ENCODE peak calls at places on chromosome X, in nine cellular contexts. One of them, this sample, is unnamed.

GRCh38 chrX:21375795-21376069 is 1.5 kb downstream of the CNKSR2 start:
- DNase-seq in MM.1S: no peak
- DNase-seq in OCI-LY7: no peak
- DNase-seq in neural progenitor cell: peak; percentile 64
- DNase-seq in GM23248: no peak
- DNase-seq in SK-N-SH: peak; percentile 36
- DNase-seq in hepatocyte: peak; percentile 8
- DNase-seq in GM23338: peak; percentile 46
- DNase-seq in HCT116: no peak
- DNase-seq in this sample: no peak

GRCh38 chrX:119698835-119699234 is 5.9 kb upstream of the SEPTIN6 start:
- DNase-seq in MM.1S: peak; percentile 61
- DNase-seq in OCI-LY7: peak; percentile 60
- DNase-seq in neural progenitor cell: peak; percentile 82
- DNase-seq in GM23248: peak; percentile 73
- DNase-seq in SK-N-SH: peak; percentile 63
- DNase-seq in hepatocyte: peak; percentile 79
- DNase-seq in GM23338: peak; percentile 82
- DNase-seq in HCT116: peak; percentile 47
- DNase-seq in this sample: peak; percentile 65

GRCh38 chrX:44876076-44876475 is 3.1 kb downstream of the KDM6A start:
- DNase-seq in MM.1S: no peak
- DNase-seq in OCI-LY7: no peak
- DNase-seq in neural progenitor cell: no peak
- DNase-seq in GM23248: peak; percentile 42
- DNase-seq in SK-N-SH: no peak
- DNase-seq in hepatocyte: no peak
- DNase-seq in GM23338: no peak
- DNase-seq in HCT116: no peak
- DNase-seq in this sample: peak; percentile 59

GRCh38 chrX:53682885-53683555 is 3.5 kb downstream of the HUWE1 start:
- DNase-seq in MM.1S: peak; percentile 30
- DNase-seq in OCI-LY7: peak; percentile 65
- DNase-seq in neural progenitor cell: peak; percentile 50
- DNase-seq in GM23248: peak; percentile 72
- DNase-seq in SK-N-SH: peak; percentile 47
- DNase-seq in hepatocyte: peak; percentile 55
- DNase-seq in GM23338: peak; percentile 68
- DNase-seq in HCT116: no peak
- DNase-seq in this sample: peak; percentile 43

GRCh38 chrX:38985945-38986344 is 184.7 kb downstream of the MID1IP1 start:
- DNase-seq in MM.1S: no peak
- DNase-seq in OCI-LY7: no peak
- DNase-seq in neural progenitor cell: no peak
- DNase-seq in GM23248: no peak
- DNase-seq in SK-N-SH: no peak
- DNase-seq in hepatocyte: no peak
- DNase-seq in GM23338: no peak
- DNase-seq in HCT116: no peak
- DNase-seq in this sample: no peak

GRCh38 chrX:139518475-139518874 is 12.1 kb upstream of the F9 start:
- DNase-seq in MM.1S: no peak
- DNase-seq in OCI-LY7: no peak
- DNase-seq in neural progenitor cell: no peak
- DNase-seq in GM23248: no peak
- DNase-seq in SK-N-SH: no peak
- DNase-seq in hepatocyte: no peak
- DNase-seq in GM23338: no peak
- DNase-seq in HCT116: no peak
- DNase-seq in this sample: no peak

GRCh38 chrX:109797311-109797975 is 64.4 kb upstream of the ACSL4 start:
- DNase-seq in MM.1S: no peak
- DNase-seq in OCI-LY7: no peak
- DNase-seq in neural progenitor cell: no peak
- DNase-seq in GM23248: peak; percentile 11
- DNase-seq in SK-N-SH: peak; percentile 47
- DNase-seq in hepatocyte: no peak
- DNase-seq in GM23338: no peak
- DNase-seq in HCT116: no peak
- DNase-seq in this sample: peak; percentile 10

GRCh38 chrX:69987691-69988090 is 62.0 kb downstream of the AWAT2 start:
- DNase-seq in MM.1S: no peak
- DNase-seq in OCI-LY7: no peak
- DNase-seq in neural progenitor cell: no peak
- DNase-seq in GM23248: no peak
- DNase-seq in SK-N-SH: no peak
- DNase-seq in hepatocyte: no peak
- DNase-seq in GM23338: no peak
- DNase-seq in HCT116: no peak
- DNase-seq in this sample: no peak

GRCh38 chrX:1465261-1466231 is 12.8 kb upstream of the ASMTL start:
- DNase-seq in MM.1S: no peak
- DNase-seq in OCI-LY7: no peak
- DNase-seq in neural progenitor cell: no peak
- DNase-seq in GM23248: no peak
- DNase-seq in SK-N-SH: no peak
- DNase-seq in hepatocyte: no peak
- DNase-seq in GM23338: no peak
- DNase-seq in HCT116: no peak
- DNase-seq in this sample: no peak

GRCh38 chrX:100895365-100896075 is 21.4 kb upstream of the NOX1 start:
- DNase-seq in MM.1S: peak; percentile 35
- DNase-seq in OCI-LY7: peak; percentile 67
- DNase-seq in neural progenitor cell: peak; percentile 57
- DNase-seq in GM23248: peak; percentile 55
- DNase-seq in SK-N-SH: peak; percentile 19
- DNase-seq in hepatocyte: peak; percentile 28
- DNase-seq in GM23338: peak; percentile 70
- DNase-seq in HCT116: peak; percentile 26
- DNase-seq in this sample: peak; percentile 69

GRCh38 chrX:120244735-120245498 is 5.7 kb upstream of the ZBTB33 start:
- DNase-seq in MM.1S: peak; percentile 59
- DNase-seq in OCI-LY7: peak; percentile 76
- DNase-seq in neural progenitor cell: peak; percentile 68
- DNase-seq in GM23248: peak; percentile 81
- DNase-seq in SK-N-SH: peak; percentile 54
- DNase-seq in hepatocyte: peak; percentile 72
- DNase-seq in GM23338: peak; percentile 81
- DNase-seq in HCT116: peak; percentile 77
- DNase-seq in this sample: peak; percentile 90

GRCh38 chrX:136031626-136032025 is 46.4 kb downstream of the SLC9A6 start:
- DNase-seq in MM.1S: peak; percentile 86
- DNase-seq in OCI-LY7: no peak
- DNase-seq in neural progenitor cell: no peak
- DNase-seq in GM23248: no peak
- DNase-seq in SK-N-SH: no peak
- DNase-seq in hepatocyte: no peak
- DNase-seq in GM23338: no peak
- DNase-seq in HCT116: no peak
- DNase-seq in this sample: no peak

GRCh38 chrX:49273181-49273727 is 3.7 kb downstream of the PPP1R3F start:
- DNase-seq in MM.1S: no peak
- DNase-seq in OCI-LY7: no peak
- DNase-seq in neural progenitor cell: no peak
- DNase-seq in GM23248: no peak
- DNase-seq in SK-N-SH: no peak
- DNase-seq in hepatocyte: no peak
- DNase-seq in GM23338: no peak
- DNase-seq in HCT116: no peak
- DNase-seq in this sample: no peak

GRCh38 chrX:69076084-69076483 is 89.2 kb downstream of the PJA1 start:
- DNase-seq in MM.1S: no peak
- DNase-seq in OCI-LY7: no peak
- DNase-seq in neural progenitor cell: no peak
- DNase-seq in GM23248: no peak
- DNase-seq in SK-N-SH: no peak
- DNase-seq in hepatocyte: no peak
- DNase-seq in GM23338: no peak
- DNase-seq in HCT116: no peak
- DNase-seq in this sample: no peak

GRCh38 chrX:65493431-65493830 is 41.2 kb downstream of the LAS1L start:
- DNase-seq in MM.1S: no peak
- DNase-seq in OCI-LY7: no peak
- DNase-seq in neural progenitor cell: peak; percentile 15
- DNase-seq in GM23248: no peak
- DNase-seq in SK-N-SH: no peak
- DNase-seq in hepatocyte: no peak
- DNase-seq in GM23338: peak; percentile 22
- DNase-seq in HCT116: no peak
- DNase-seq in this sample: no peak

GRCh38 chrX:10177620-10178019 is 20.8 kb downstream of the CLCN4 start:
- DNase-seq in MM.1S: no peak
- DNase-seq in OCI-LY7: no peak
- DNase-seq in neural progenitor cell: no peak
- DNase-seq in GM23248: peak; percentile 44
- DNase-seq in SK-N-SH: no peak
- DNase-seq in hepatocyte: no peak
- DNase-seq in GM23338: no peak
- DNase-seq in HCT116: no peak
- DNase-seq in this sample: no peak

GRCh38 chrX:55161581-55161980 is 58.6 kb upstream of the PAGE5 start:
- DNase-seq in MM.1S: no peak
- DNase-seq in OCI-LY7: no peak
- DNase-seq in neural progenitor cell: peak; percentile 51
- DNase-seq in GM23248: peak; percentile 30
- DNase-seq in SK-N-SH: no peak
- DNase-seq in hepatocyte: no peak
- DNase-seq in GM23338: peak; percentile 11
- DNase-seq in HCT116: no peak
- DNase-seq in this sample: no peak

GRCh38 chrX:9614016-9614415 is 149.2 kb downstream of the TBL1X start:
- DNase-seq in MM.1S: no peak
- DNase-seq in OCI-LY7: no peak
- DNase-seq in neural progenitor cell: no peak
- DNase-seq in GM23248: peak; percentile 68
- DNase-seq in SK-N-SH: no peak
- DNase-seq in hepatocyte: no peak
- DNase-seq in GM23338: no peak
- DNase-seq in HCT116: no peak
- DNase-seq in this sample: peak; percentile 19

GRCh38 chrX:43940811-43941210 is 32.4 kb downstream of the NDP start:
- DNase-seq in MM.1S: no peak
- DNase-seq in OCI-LY7: no peak
- DNase-seq in neural progenitor cell: no peak
- DNase-seq in GM23248: peak; percentile 70
- DNase-seq in SK-N-SH: no peak
- DNase-seq in hepatocyte: peak; percentile 16
- DNase-seq in GM23338: peak; percentile 20
- DNase-seq in HCT116: no peak
- DNase-seq in this sample: peak; percentile 68

GRCh38 chrX:71081348-71082148 is 13.4 kb upstream of the SNX12 start:
- DNase-seq in MM.1S: no peak
- DNase-seq in OCI-LY7: no peak
- DNase-seq in neural progenitor cell: no peak
- DNase-seq in GM23248: peak; percentile 47
- DNase-seq in SK-N-SH: no peak
- DNase-seq in hepatocyte: no peak
- DNase-seq in GM23338: no peak
- DNase-seq in HCT116: no peak
- DNase-seq in this sample: peak; percentile 79

GRCh38 chrX:73213734-73214133 is 917 bp downstream of the NAP1L2 start:
- DNase-seq in MM.1S: no peak
- DNase-seq in OCI-LY7: no peak
- DNase-seq in neural progenitor cell: no peak
- DNase-seq in GM23248: no peak
- DNase-seq in SK-N-SH: no peak
- DNase-seq in hepatocyte: no peak
- DNase-seq in GM23338: no peak
- DNase-seq in HCT116: no peak
- DNase-seq in this sample: peak; percentile 13

GRCh38 chrX:47607091-47607490 is 12.6 kb downstream of the SYN1 start:
- DNase-seq in MM.1S: no peak
- DNase-seq in OCI-LY7: no peak
- DNase-seq in neural progenitor cell: no peak
- DNase-seq in GM23248: no peak
- DNase-seq in SK-N-SH: no peak
- DNase-seq in hepatocyte: no peak
- DNase-seq in GM23338: no peak
- DNase-seq in HCT116: no peak
- DNase-seq in this sample: no peak
- H3K4me2 ChIP-seq in MM.1S: no peak overlapping the region
- H3K4me2 ChIP-seq in OCI-LY7: no peak overlapping the region
- H3K4me2 ChIP-seq in neural progenitor cell: no peak overlapping the region
- H3K4me2 ChIP-seq in GM23248: no peak overlapping the region
- H3K4me2 ChIP-seq in SK-N-SH: no peak overlapping the region
- H3K4me2 ChIP-seq in hepatocyte: no peak overlapping the region
- H3K4me2 ChIP-seq in GM23338: no peak overlapping the region
- H3K4me2 ChIP-seq in HCT116: no peak overlapping the region
- H3K4me2 ChIP-seq in this sample: no peak overlapping the region

GRCh38 chrX:149521438-149521837 is 16.3 kb upstream of the IDS start:
- DNase-seq in MM.1S: no peak
- DNase-seq in OCI-LY7: no peak
- DNase-seq in neural progenitor cell: no peak
- DNase-seq in GM23248: no peak
- DNase-seq in SK-N-SH: no peak
- DNase-seq in hepatocyte: no peak
- DNase-seq in GM23338: no peak
- DNase-seq in HCT116: no peak
- DNase-seq in this sample: no peak
- H3K27ac ChIP-seq in MM.1S: no peak overlapping the region
- H3K27ac ChIP-seq in OCI-LY7: no peak overlapping the region
- H3K27ac ChIP-seq in neural progenitor cell: no peak overlapping the region
- H3K27ac ChIP-seq in GM23248: no peak overlapping the region
- H3K27ac ChIP-seq in SK-N-SH: no peak overlapping the region
- H3K27ac ChIP-seq in hepatocyte: no peak overlapping the region
- H3K27ac ChIP-seq in GM23338: no peak overlapping the region
- H3K27ac ChIP-seq in HCT116: no peak overlapping the region
- H3K27ac ChIP-seq in this sample: no peak overlapping the region

DNA sequence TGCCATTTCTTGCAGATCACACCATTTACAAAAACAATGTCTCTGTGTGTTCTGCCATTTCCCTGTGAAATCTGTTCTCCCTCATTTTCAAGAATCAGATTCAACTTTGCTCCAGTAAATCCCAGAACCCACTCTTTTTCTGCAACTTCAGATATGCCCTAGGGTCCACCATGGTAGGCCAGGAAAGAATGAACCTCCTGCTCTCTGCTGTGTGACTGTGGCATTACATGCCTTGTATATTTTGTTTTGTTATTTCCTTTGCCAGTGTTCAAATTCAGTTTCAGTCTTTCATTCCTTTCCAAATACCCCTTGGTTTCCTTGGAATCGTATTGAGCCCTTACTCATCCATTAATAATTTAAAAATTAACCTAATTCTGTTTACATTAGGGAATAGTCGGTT is 290.2 kb upstream of the VCX start:
- DNase-seq in MM.1S: no peak
- DNase-seq in OCI-LY7: peak; percentile 0
- DNase-seq in neural progenitor cell: no peak
- DNase-seq in GM23248: peak; percentile 4
- DNase-seq in SK-N-SH: no peak
- DNase-seq in hepatocyte: no peak
- DNase-seq in GM23338: no peak
- DNase-seq in HCT116: no peak
- DNase-seq in this sample: no peak
- TF ChIP-seq EZH2phosphoT487 in MM.1S: no peak
- TF ChIP-seq EZH2phosphoT487 in OCI-LY7: no peak
- TF ChIP-seq EZH2phosphoT487 in neural progenitor cell: no peak
- TF ChIP-seq EZH2phosphoT487 in GM23248: no peak
- TF ChIP-seq EZH2phosphoT487 in SK-N-SH: no peak
- TF ChIP-seq EZH2phosphoT487 in hepatocyte: no peak
- TF ChIP-seq EZH2phosphoT487 in GM23338: no peak
- TF ChIP-seq EZH2phosphoT487 in HCT116: no peak
- TF ChIP-seq EZH2phosphoT487 in this sample: no peak

GRCh38 chrX:40705658-40706312 is 29.6 kb downstream of the MED14 start:
- DNase-seq in MM.1S: no peak
- DNase-seq in OCI-LY7: no peak
- DNase-seq in neural progenitor cell: no peak
- DNase-seq in GM23248: no peak
- DNase-seq in SK-N-SH: no peak
- DNase-seq in hepatocyte: no peak
- DNase-seq in GM23338: no peak
- DNase-seq in HCT116: no peak
- DNase-seq in this sample: no peak

GRCh38 chrX:40709395-40709794 is 25.9 kb downstream of the MED14 start:
- DNase-seq in MM.1S: no peak
- DNase-seq in OCI-LY7: no peak
- DNase-seq in neural progenitor cell: no peak
- DNase-seq in GM23248: no peak
- DNase-seq in SK-N-SH: no peak
- DNase-seq in hepatocyte: no peak
- DNase-seq in GM23338: no peak
- DNase-seq in HCT116: no peak
- DNase-seq in this sample: no peak
- H3K4me2 ChIP-seq in MM.1S: no peak overlapping the region
- H3K4me2 ChIP-seq in OCI-LY7: no peak overlapping the region
- H3K4me2 ChIP-seq in neural progenitor cell: no peak overlapping the region
- H3K4me2 ChIP-seq in GM23248: no peak overlapping the region
- H3K4me2 ChIP-seq in SK-N-SH: no peak overlapping the region
- H3K4me2 ChIP-seq in hepatocyte: no peak overlapping the region
- H3K4me2 ChIP-seq in GM23338: no peak overlapping the region
- H3K4me2 ChIP-seq in HCT116: no peak overlapping the region
- H3K4me2 ChIP-seq in this sample: no peak overlapping the region

This sample was measured in PC-3.